ENCODE peak calls at places on chromosome X, in seven cellular contexts. L, S, T, O, Z, K and C are unnamed samples.

GRCh38 chrX:42832764-42833549 is 55.0 kb upstream of the PPP1R2C start:
- DNase-seq in L (no peak), S (no peak), T (no peak), O (no peak), Z (no peak), K (no peak), C (no peak)

GRCh38 chrX:12076046-12076445 is 62.2 kb upstream of the FRMPD4 start:
- DNase-seq in L (peak), S (peak), T (no peak), O (no peak), Z (no peak), K (peak), C (no peak)

GRCh38 chrX:44143061-44143602 is 169.9 kb upstream of the NDP start:
- DNase-seq in L (no peak), S (no peak), T (no peak), O (no peak), Z (no peak), K (no peak), C (no peak)

GRCh38 chrX:40720811-40721210 is 14.5 kb downstream of the MED14 start:
- DNase-seq in L (no peak), S (no peak), T (no peak), O (no peak), Z (no peak), K (no peak), C (no peak)

GRCh38 chrX:100829730-100830129 is 9.5 kb downstream of the CSTF2 start:
- DNase-seq in L (peak), S (peak), T (no peak), O (no peak), Z (no peak), K (no peak), C (no peak)

GRCh38 chrX:38103857-38104812 is 97.8 kb downstream of the SYTL5 start:
- DNase-seq in L (no peak), S (no peak), T (no peak), O (no peak), Z (no peak), K (no peak), C (no peak)

GRCh38 chrX:102835504-102836146 is 101.4 kb upstream of the RAB40AL start:
- DNase-seq in L (peak), S (peak), T (no peak), O (no peak), Z (no peak), K (peak), C (no peak)

GRCh38 chrX:153592966-153593688 is 5.8 kb downstream of the CCNQ start:
- DNase-seq in L (no peak), S (no peak), T (no peak), O (no peak), Z (no peak), K (no peak), C (no peak)

GRCh38 chrX:134377537-134377936 is 82.4 kb upstream of the HPRT1 start:
- DNase-seq in L (peak), S (peak), T (no peak), O (no peak), Z (no peak), K (peak), C (no peak)

GRCh38 chrX:120514236-120514635 is 45.1 kb upstream of the LAMP2 start:
- DNase-seq in L (no peak), S (peak), T (no peak), O (peak), Z (no peak), K (peak), C (no peak)

GRCh38 chrX:21728276-21728968 is 29.5 kb downstream of the SMPX start:
- DNase-seq in L (no peak), S (no peak), T (no peak), O (no peak), Z (no peak), K (no peak), C (no peak)

GRCh38 chrX:111168314-111168713 is 72.3 kb downstream of the PAK3 start:
- DNase-seq in L (no peak), S (peak), T (no peak), O (no peak), Z (no peak), K (no peak), C (no peak)